ENCODE peak calls at places on chromosomes 5 and 9, in six cellular contexts. One of them, this sample, is unnamed.

GRCh38 chr5:173514666-173515065 is 101.8 kb downstream of the BOD1 start:
- DNase-seq in Kasumi-1: no peak
- DNase-seq in stimulated activated CD4-positive, alpha-beta T cell treated with anti-CD3 and anti-CD28 coated beads, Interleukin-15, amount 100 ng/mL, for 1 hour: no peak
- DNase-seq in heart right ventricle: no peak
- DNase-seq in left cardiac atrium: no peak
- DNase-seq in GM04503: no peak
- DNase-seq in this sample: no peak

GRCh38 chr5:88658005-88658404 is 225.0 kb downstream of the MEF2C start:
- DNase-seq in heart right ventricle: no peak
- DNase-seq in left cardiac atrium: no peak
- DNase-seq in Kasumi-1: no peak
- DNase-seq in GM04503: no peak
- DNase-seq in stimulated activated CD4-positive, alpha-beta T cell treated with anti-CD3 and anti-CD28 coated beads, Interleukin-15, amount 100 ng/mL, for 1 hour: no peak
- DNase-seq in this sample: no peak

GRCh38 chr5:93100433-93100832 is 480.6 kb downstream of the NR2F1-AS1 start:
- DNase-seq in heart right ventricle: no peak
- DNase-seq in Kasumi-1: no peak
- DNase-seq in stimulated activated CD4-positive, alpha-beta T cell treated with anti-CD3 and anti-CD28 coated beads, Interleukin-15, amount 100 ng/mL, for 1 hour: no peak
- DNase-seq in GM04503: peak
- DNase-seq in left cardiac atrium: no peak
- DNase-seq in this sample: no peak

GRCh38 chr9:129330711-129331279 is 152.7 kb upstream of the IER5L start:
- DNase-seq in GM04503: no peak
- DNase-seq in left cardiac atrium: no peak
- DNase-seq in Kasumi-1: no peak
- DNase-seq in stimulated activated CD4-positive, alpha-beta T cell treated with anti-CD3 and anti-CD28 coated beads, Interleukin-15, amount 100 ng/mL, for 1 hour: no peak
- DNase-seq in heart right ventricle: no peak
- DNase-seq in this sample: no peak

GRCh38 chr9:30713279-30713678 is 1671.2 kb upstream of the ACO1 start:
- DNase-seq in heart right ventricle: no peak
- DNase-seq in GM04503: no peak
- DNase-seq in stimulated activated CD4-positive, alpha-beta T cell treated with anti-CD3 and anti-CD28 coated beads, Interleukin-15, amount 100 ng/mL, for 1 hour: no peak
- DNase-seq in Kasumi-1: no peak
- DNase-seq in left cardiac atrium: no peak
- DNase-seq in this sample: no peak

GRCh38 chr9:124254261-124254682 is 3.5 kb upstream of the NEK6 start:
- DNase-seq in Kasumi-1: no peak
- DNase-seq in GM04503: no peak
- DNase-seq in left cardiac atrium: no peak
- DNase-seq in heart right ventricle: no peak
- DNase-seq in stimulated activated CD4-positive, alpha-beta T cell treated with anti-CD3 and anti-CD28 coated beads, Interleukin-15, amount 100 ng/mL, for 1 hour: peak
- DNase-seq in this sample: peak

GRCh38 chr5:61449756-61450155 is 117.7 kb downstream of the ZSWIM6 start:
- DNase-seq in Kasumi-1: no peak
- DNase-seq in stimulated activated CD4-positive, alpha-beta T cell treated with anti-CD3 and anti-CD28 coated beads, Interleukin-15, amount 100 ng/mL, for 1 hour: no peak
- DNase-seq in heart right ventricle: no peak
- DNase-seq in GM04503: no peak
- DNase-seq in left cardiac atrium: no peak
- DNase-seq in this sample: no peak

GRCh38 chr5:42759456-42759855 is 2.8 kb downstream of the CCDC152 start:
- DNase-seq in Kasumi-1: no peak
- DNase-seq in left cardiac atrium: no peak
- DNase-seq in stimulated activated CD4-positive, alpha-beta T cell treated with anti-CD3 and anti-CD28 coated beads, Interleukin-15, amount 100 ng/mL, for 1 hour: no peak
- DNase-seq in heart right ventricle: no peak
- DNase-seq in GM04503: no peak
- DNase-seq in this sample: no peak

GRCh38 chr5:146565764-146566163 is 49.8 kb upstream of the GPR151 start:
- DNase-seq in left cardiac atrium: peak
- DNase-seq in stimulated activated CD4-positive, alpha-beta T cell treated with anti-CD3 and anti-CD28 coated beads, Interleukin-15, amount 100 ng/mL, for 1 hour: no peak
- DNase-seq in heart right ventricle: no peak
- DNase-seq in Kasumi-1: peak
- DNase-seq in GM04503: peak
- DNase-seq in this sample: no peak

GRCh38 chr5:134547579-134547978 is 22.1 kb downstream of the JADE2 start:
- DNase-seq in heart right ventricle: no peak
- DNase-seq in Kasumi-1: no peak
- DNase-seq in stimulated activated CD4-positive, alpha-beta T cell treated with anti-CD3 and anti-CD28 coated beads, Interleukin-15, amount 100 ng/mL, for 1 hour: no peak
- DNase-seq in GM04503: peak
- DNase-seq in left cardiac atrium: peak
- DNase-seq in this sample: peak

GRCh38 chr5:14270212-14270702 is 127.1 kb downstream of the TRIO start:
- DNase-seq in stimulated activated CD4-positive, alpha-beta T cell treated with anti-CD3 and anti-CD28 coated beads, Interleukin-15, amount 100 ng/mL, for 1 hour: no peak
- DNase-seq in Kasumi-1: peak
- DNase-seq in left cardiac atrium: peak
- DNase-seq in GM04503: peak
- DNase-seq in heart right ventricle: no peak
- DNase-seq in this sample: peak

GRCh38 chr9:135960328-135961276 is 571 bp downstream of the UBAC1 start:
- DNase-seq in Kasumi-1: peak
- DNase-seq in heart right ventricle: no peak
- DNase-seq in GM04503: no peak
- DNase-seq in stimulated activated CD4-positive, alpha-beta T cell treated with anti-CD3 and anti-CD28 coated beads, Interleukin-15, amount 100 ng/mL, for 1 hour: no peak
- DNase-seq in left cardiac atrium: no peak
- DNase-seq in this sample: no peak

GRCh38 chr9:23467276-23467675 is 358.8 kb downstream of the ELAVL2 start:
- DNase-seq in left cardiac atrium: no peak
- DNase-seq in stimulated activated CD4-positive, alpha-beta T cell treated with anti-CD3 and anti-CD28 coated beads, Interleukin-15, amount 100 ng/mL, for 1 hour: no peak
- DNase-seq in Kasumi-1: no peak
- DNase-seq in GM04503: no peak
- DNase-seq in heart right ventricle: no peak
- DNase-seq in this sample: no peak

GRCh38 chr9:33320230-33320567 is 29.9 kb downstream of the NFX1 start:
- DNase-seq in left cardiac atrium: no peak
- DNase-seq in GM04503: no peak
- DNase-seq in stimulated activated CD4-positive, alpha-beta T cell treated with anti-CD3 and anti-CD28 coated beads, Interleukin-15, amount 100 ng/mL, for 1 hour: no peak
- DNase-seq in heart right ventricle: no peak
- DNase-seq in Kasumi-1: no peak
- DNase-seq in this sample: no peak

GRCh38 chr5:55868846-55869245 is 17.7 kb downstream of the IL31RA start:
- DNase-seq in Kasumi-1: peak
- DNase-seq in left cardiac atrium: peak
- DNase-seq in heart right ventricle: no peak
- DNase-seq in GM04503: peak
- DNase-seq in stimulated activated CD4-positive, alpha-beta T cell treated with anti-CD3 and anti-CD28 coated beads, Interleukin-15, amount 100 ng/mL, for 1 hour: no peak
- DNase-seq in this sample: peak

This sample was measured in psoas muscle.